ENCODE peak calls at places on chromosome 6, in eight cellular contexts. A is WTC11, N is GM12878, Y is H1, M is HepG2, L is IMR-90, S is A549, Z is K562. J is an unnamed sample.

GRCh38 chr6:46186583-46186982 is 15.8 kb upstream of the ENPP5 start:
- DNase-seq in A (no peak), Z (no peak), M (no peak), S (no peak), Y (no peak), N (no peak), L (no peak), J (no peak)

GRCh38 chr6:114087496-114087895 is 116.5 kb upstream of the HDAC2 start:
- DNase-seq in Z (no peak), A (no peak), Y (no peak), M (no peak), N (no peak), L (peak), S (no peak), J (no peak)

GRCh38 chr6:139765825-139766285 is 391.4 kb upstream of the CITED2 start:
- DNase-seq in N (no peak), L (peak), M (peak), Y (no peak), S (peak), Z (no peak), A (no peak), J (no peak)

GRCh38 chr6:20403766-20404640 is 2.3 kb downstream of the E2F3 start:
- DNase-seq in Z (peak), N (no peak), S (peak), Y (no peak), L (peak), A (no peak), M (peak), J (peak)

GRCh38 chr6:79733388-79733787 is 102.3 kb downstream of the SH3BGRL2 start:
- DNase-seq in N (no peak), S (no peak), Y (no peak), L (no peak), Z (no peak), M (no peak), A (no peak), J (no peak)

GRCh38 chr6:44682280-44682679 is 294.8 kb downstream of the CDC5L start:
- DNase-seq in Z (no peak), M (no peak), S (no peak), N (no peak), A (no peak), L (no peak), Y (no peak), J (no peak)

GRCh38 chr6:23454090-23454998 is 671.7 kb upstream of the NRSN1 start:
- DNase-seq in Y (no peak), M (no peak), L (peak), Z (no peak), S (no peak), A (no peak), N (no peak), J (no peak)

GRCh38 chr6:157034433-157035230 is 257.5 kb downstream of the ARID1B start:
- DNase-seq in L (peak), Y (no peak), Z (peak), N (no peak), S (peak), M (peak), A (no peak), J (peak)

GRCh38 chr6:123803862-123804681 is at the start of gene NKAIN2:
- DNase-seq in Z (no peak), M (no peak), N (no peak), L (no peak), A (peak), Y (no peak), S (no peak), J (no peak)

GRCh38 chr6:4281341-4282293 is 146.2 kb upstream of the ECI2 start:
- DNase-seq in L (peak), Y (peak), A (peak), N (peak), M (no peak), Z (no peak), S (no peak), J (no peak)

GRCh38 chr6:140345935-140346334 is 971.5 kb upstream of the CITED2 start:
- DNase-seq in Z (no peak), L (no peak), Y (no peak), N (no peak), S (no peak), M (no peak), A (no peak), J (no peak)

GRCh38 chr6:132797975-132798819 is at the start of gene SLC18B1:
- DNase-seq in S (no peak), M (peak), Z (peak), A (peak), Y (no peak), N (no peak), L (peak), J (peak)

GRCh38 chr6:106163446-106163965 is 77.4 kb downstream of the PRDM1 start:
- DNase-seq in N (peak), Z (no peak), M (no peak), L (peak), A (no peak), S (no peak), Y (no peak), J (no peak)

GRCh38 chr6:27593200-27593818 is 120.4 kb upstream of the ZNF184 start:
- DNase-seq in Z (no peak), S (no peak), L (no peak), M (no peak), N (no peak), A (no peak), Y (no peak), J (no peak)

GRCh38 chr6:61886608-61887259 is 399.3 kb downstream of the KHDRBS2 start:
- DNase-seq in M (peak), Y (no peak), L (no peak), Z (no peak), N (no peak), S (no peak), A (no peak), J (peak)

GRCh38 chr6:170088349-170088951 is 202.4 kb downstream of the DLL1 start:
- DNase-seq in L (no peak), N (no peak), M (no peak), Z (no peak), S (no peak), A (peak), Y (no peak), J (no peak)

GRCh38 chr6:133595076-133595868 is 293.6 kb upstream of the TCF21 start:
- DNase-seq in S (no peak), Y (no peak), A (no peak), Z (no peak), L (peak), M (no peak), N (no peak), J (no peak)

GRCh38 chr6:92577077-92577719 is 842.2 kb downstream of the EPHA7 start:
- DNase-seq in N (no peak), Y (peak), S (no peak), L (peak), M (peak), A (peak), Z (no peak), J (no peak)

GRCh38 chr6:117840541-117840983 is 66.5 kb upstream of the SLC35F1 start:
- DNase-seq in L (peak), M (peak), Z (peak), S (peak), N (no peak), A (no peak), Y (no peak), J (peak)

GRCh38 chr6:26284537-26285142 is 80.4 kb upstream of the BTN3A2 start:
- DNase-seq in M (no peak), Y (no peak), Z (no peak), L (peak), A (peak), S (no peak), N (peak), J (no peak)
- TF ChIP-seq USF2 in M (no peak), Y (no peak), Z (no peak), L (no peak), A (no peak), S (no peak), N (no peak), J (no peak)

GRCh38 chr6:35687658-35688604 is 784 bp downstream of the FKBP5 start:
- DNase-seq in Z (peak), M (no peak), N (peak), A (peak), L (peak), Y (no peak), S (peak), J (peak)
- TF ChIP-seq CTCF in Z (no peak), M (peak), N (no peak), A (no peak), L (no peak), Y (no peak), S (no peak), J (no peak)

DNA sequence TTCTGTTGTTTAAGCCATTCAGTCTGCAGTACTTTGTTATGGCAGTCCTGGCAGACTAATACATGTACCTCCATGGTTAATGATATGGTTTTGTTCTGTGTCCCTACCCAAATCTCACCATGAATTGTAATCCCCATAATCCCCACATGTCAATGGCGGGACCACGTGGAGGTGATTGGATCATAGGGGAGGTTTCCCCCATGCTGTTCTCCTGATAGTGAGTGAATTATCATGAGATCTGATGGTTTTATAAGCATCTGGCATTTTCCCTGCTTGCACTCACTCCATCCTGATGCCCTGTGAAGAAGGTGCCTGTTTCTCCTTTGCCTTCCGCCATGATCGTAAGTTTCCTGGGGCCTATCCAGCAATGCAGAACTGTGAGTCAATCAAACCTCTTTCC is 57.5 kb upstream of the NT5E start:
- DNase-seq in Y (no peak), A (no peak), Z (no peak), M (no peak), S (no peak), N (no peak), L (no peak), J (no peak)
- TF ChIP-seq USF2 in Y (no peak), A (no peak), Z (no peak), M (no peak), S (no peak), N (no peak), L (no peak), J (no peak)

GRCh38 chr6:116088946-116089345 is 11.7 kb upstream of the NT5DC1 start:
- DNase-seq in M (no peak), L (peak), Y (no peak), A (no peak), Z (no peak), S (no peak), N (no peak), J (no peak)

GRCh38 chr6:116083052-116083451 is 17.6 kb upstream of the NT5DC1 start:
- DNase-seq in S (no peak), N (no peak), M (no peak), A (no peak), Z (no peak), Y (no peak), L (no peak), J (no peak)

GRCh38 chr6:116090251-116090650 is 10.4 kb upstream of the NT5DC1 start:
- DNase-seq in Z (no peak), N (peak), A (no peak), L (no peak), Y (no peak), M (no peak), S (no peak), J (no peak)

GRCh38 chr6:116084284-116084683 is 16.4 kb upstream of the NT5DC1 start:
- DNase-seq in Y (no peak), L (no peak), N (no peak), Z (no peak), S (no peak), M (no peak), A (no peak), J (no peak)

GRCh38 chr6:116087437-116088027 is 13.1 kb upstream of the NT5DC1 start:
- DNase-seq in N (peak), Y (no peak), S (no peak), L (peak), A (no peak), Z (no peak), M (no peak), J (no peak)
- TF ChIP-seq CTCF in N (no peak), Y (no peak), S (no peak), L (no peak), A (no peak), Z (no peak), M (no peak), J (no peak)

GRCh38 chr6:26532699-26533523 is 5.3 kb upstream of the HMGN4 start:
- DNase-seq in Z (peak), N (peak), L (peak), Y (no peak), M (peak), S (no peak), A (peak), J (peak)
- TF ChIP-seq USF2 in Z (no peak), N (no peak), L (peak), Y (no peak), M (no peak), S (no peak), A (no peak), J (no peak)

DNA sequence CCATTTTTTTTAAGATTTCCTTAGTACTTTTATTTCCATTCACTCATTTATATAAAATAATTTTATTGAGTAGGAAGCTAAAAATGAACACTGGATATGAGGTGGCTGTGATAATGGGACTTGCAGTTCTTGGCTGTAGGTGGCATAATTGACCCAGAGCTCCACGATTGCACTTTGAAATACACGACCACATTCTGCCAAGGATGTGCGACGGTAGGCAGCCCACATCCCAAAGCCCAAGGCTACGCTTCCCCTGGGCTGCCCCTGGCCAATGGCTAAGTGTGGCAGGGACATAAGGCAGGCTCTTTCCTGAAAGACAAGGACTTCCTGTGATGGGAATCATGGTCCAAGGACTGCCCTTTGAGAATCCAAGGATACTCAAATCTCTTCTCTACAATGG is 43.7 kb upstream of the ADTRP start:
- DNase-seq in A (no peak), Y (no peak), N (no peak), Z (no peak), L (no peak), M (no peak), S (no peak), J (no peak)
- TF ChIP-seq CTCF in A (no peak), Y (no peak), N (peak), Z (peak), L (no peak), M (peak), S (no peak), J (peak)

GRCh38 chr6:150269857-150270223 is 99.0 kb upstream of the IYD start:
- DNase-seq in A (no peak), Y (peak), S (peak), Z (peak), N (no peak), L (peak), M (peak), J (no peak)
- TF ChIP-seq USF2 in A (no peak), Y (no peak), S (no peak), Z (no peak), N (no peak), L (no peak), M (no peak), J (no peak)

DNA sequence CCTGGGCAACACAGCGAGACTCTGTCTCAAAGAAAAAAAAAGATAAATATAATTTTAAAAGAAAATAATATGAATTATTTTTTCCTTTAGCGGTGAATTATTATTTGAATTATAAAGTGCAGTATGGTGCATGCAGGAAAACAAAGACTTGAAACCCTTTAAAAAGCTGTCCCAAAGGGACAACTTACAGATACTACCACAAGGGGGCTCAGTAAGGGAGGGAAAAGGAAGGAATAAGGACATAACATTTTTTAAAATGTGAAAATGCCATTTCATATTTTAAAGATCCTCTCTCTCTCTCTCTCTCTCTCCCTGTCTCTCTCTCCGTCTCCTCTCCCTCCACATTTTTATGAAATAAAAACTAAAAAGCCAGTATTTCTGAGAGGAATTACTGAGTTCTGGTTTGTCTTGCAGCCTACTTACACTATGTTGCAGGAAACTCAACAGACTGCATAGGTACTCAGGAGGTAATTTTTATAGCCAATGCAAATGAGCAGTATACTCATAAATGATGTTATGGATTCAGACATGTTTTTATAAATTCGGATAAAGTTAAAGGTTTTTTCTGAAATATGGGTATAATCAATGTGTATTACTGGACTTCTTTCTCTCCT is 455.0 kb upstream of the GJE1 start:
- DNase-seq in A (no peak), N (no peak), S (no peak), Y (no peak), Z (no peak), L (peak), M (peak), J (peak)
- TF ChIP-seq CTCF in A (peak), N (peak), S (peak), Y (no peak), Z (peak), L (peak), M (peak), J (peak)